ENCODE peak calls at places on chromosomes 3 and 15, in five cellular contexts. U is MM.1S, F is GM23248, N is neural progenitor cell, T is HCT116. L is an unnamed sample.

GRCh38 chr15:60731583-60732130 is 252.7 kb upstream of the ICE2 start:
- DNase-seq in N (no peak), T (no peak), U (no peak), F (no peak), L (no peak)

GRCh38 chr15:57109005-57109404 is 190.6 kb downstream of the TCF12 start:
- DNase-seq in N (no peak), U (no peak), F (no peak), T (no peak), L (peak)

GRCh38 chr3:58234516-58234931 is 3.1 kb upstream of the ABHD6 start:
- DNase-seq in U (no peak), N (no peak), T (no peak), F (peak), L (no peak)

GRCh38 chr3:31472479-31473390 is 60.0 kb upstream of the STT3B start:
- DNase-seq in U (no peak), N (no peak), F (peak), T (no peak), L (no peak)

GRCh38 chr15:51802593-51802992 is 26.9 kb upstream of the TMOD3 start:
- DNase-seq in F (no peak), U (no peak), N (no peak), T (no peak), L (no peak)

GRCh38 chr3:46557814-46558183 is 8.3 kb downstream of the LRRC2 start:
- DNase-seq in N (no peak), F (no peak), U (peak), T (no peak), L (peak)

GRCh38 chr3:152151216-152151874 is 117.4 kb upstream of the MBNL1 start:
- DNase-seq in T (no peak), U (no peak), F (peak), N (no peak), L (no peak)

GRCh38 chr3:42961633-42962032 is 17.5 kb upstream of the GASK1A start:
- DNase-seq in U (peak), F (peak), T (peak), N (peak), L (peak)

GRCh38 chr15:73233623-73234022 is 135.1 kb downstream of the HCN4 start:
- DNase-seq in N (no peak), F (peak), T (no peak), U (no peak), L (no peak)

GRCh38 chr3:179299999-179300613 is 22.7 kb upstream of the ZNF639 start:
- DNase-seq in F (no peak), T (no peak), U (no peak), N (no peak), L (no peak)

GRCh38 chr15:62486041-62486440 is 321.0 kb upstream of the C2CD4B start:
- DNase-seq in U (no peak), F (peak), N (no peak), T (no peak), L (no peak)

GRCh38 chr15:77819841-77820728 is 187.4 kb upstream of the LINGO1 start:
- DNase-seq in T (peak), U (peak), N (peak), F (peak), L (no peak)

GRCh38 chr3:48202691-48203090 is 14.5 kb upstream of the CDC25A start:
- DNase-seq in N (no peak), T (no peak), F (no peak), U (no peak), L (no peak)

GRCh38 chr15:31278544-31279220 is 48.0 kb upstream of the KLF13 start:
- DNase-seq in F (no peak), T (no peak), N (no peak), U (no peak), L (no peak)

GRCh38 chr3:165233521-165234195 is 37.5 kb upstream of the SLITRK3 start:
- DNase-seq in F (no peak), U (no peak), T (no peak), N (peak), L (no peak)

GRCh38 chr3:30477149-30477921 is 129.1 kb upstream of the TGFBR2 start:
- DNase-seq in N (no peak), F (no peak), T (no peak), U (no peak), L (no peak)

GRCh38 chr3:119665954-119666559 is 5.7 kb upstream of the POPDC2 start:
- DNase-seq in F (no peak), N (no peak), U (no peak), T (no peak), L (no peak)

GRCh38 chr3:141360888-141361598 is 7.3 kb upstream of the ZBTB38 start:
- DNase-seq in F (peak), N (peak), T (peak), U (peak), L (peak)

GRCh38 chr3:159922861-159923312 is 65.7 kb upstream of the IL12A start:
- DNase-seq in N (no peak), T (no peak), U (no peak), F (no peak), L (peak)
- TF ChIP-seq EZH2phosphoT487 in N (no peak), T (no peak), U (no peak), F (no peak), L (no peak)

DNA sequence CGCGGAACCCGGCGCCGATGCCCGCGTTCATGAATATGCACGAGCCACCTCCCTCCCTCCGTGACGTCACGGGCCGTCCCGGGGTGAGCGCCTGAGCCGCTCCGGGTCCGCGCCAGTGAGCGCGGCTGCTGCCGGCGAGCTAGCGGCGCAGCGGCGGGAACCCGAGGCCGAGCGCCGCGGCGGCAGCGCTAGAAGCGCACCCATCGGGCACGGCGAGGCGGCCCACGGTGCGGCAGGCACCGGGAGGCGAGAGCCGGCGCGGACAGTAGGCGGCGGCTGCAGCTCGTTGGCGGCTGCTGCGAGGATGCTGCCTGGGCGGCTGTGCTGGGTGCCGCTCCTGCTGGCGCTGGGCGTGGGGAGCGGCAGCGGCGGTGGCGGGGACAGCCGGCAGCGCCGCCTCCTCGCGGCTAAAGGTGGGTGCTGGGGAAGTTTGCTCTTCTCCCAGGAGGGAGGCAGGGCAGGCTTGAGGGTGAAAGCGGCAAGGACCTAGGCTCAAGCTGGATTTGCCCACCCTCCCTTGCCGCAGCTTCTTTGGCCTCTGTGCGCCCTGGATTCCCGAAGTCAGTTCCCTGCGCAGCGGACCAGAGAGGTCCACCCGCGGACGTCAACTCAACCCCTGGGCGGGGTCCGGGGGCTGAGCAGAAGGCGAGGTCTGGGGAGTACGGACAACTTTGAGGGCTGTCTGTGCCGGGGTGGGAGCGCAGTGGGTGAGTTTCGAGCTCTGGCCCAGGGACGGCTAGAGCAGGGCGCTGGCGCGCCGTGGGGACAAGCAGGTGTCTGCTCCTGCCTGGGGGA is at the start of gene CLSTN2:
- DNase-seq in F (peak), N (peak), U (peak), T (no peak), L (no peak)
- H3K4me2 ChIP-seq in F (peak), N (peak), U (peak), T (no peak), L (no peak)

DNA sequence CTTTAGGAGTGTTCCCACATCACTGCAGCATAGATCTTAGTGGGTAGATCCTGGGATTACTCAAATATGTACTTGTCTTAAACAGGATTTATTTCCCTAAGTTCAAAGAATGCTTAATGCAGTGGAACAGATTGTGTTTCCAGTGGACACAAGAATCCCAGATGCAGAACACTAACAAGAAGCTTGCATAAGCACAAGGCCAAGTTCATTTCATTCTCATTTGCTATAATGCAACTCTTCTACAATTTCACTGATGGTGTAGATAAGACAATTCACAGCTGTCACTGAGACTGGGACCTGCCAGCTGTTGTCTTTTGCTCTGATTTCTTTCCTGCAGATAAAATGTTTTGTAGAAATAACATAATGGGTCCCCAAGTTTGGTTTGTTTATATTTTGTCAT is 225.6 kb downstream of the NFKBIZ start:
- DNase-seq in N (no peak), T (no peak), U (no peak), F (no peak), L (no peak)
- TF ChIP-seq EZH2phosphoT487 in N (no peak), T (no peak), U (no peak), F (no peak), L (no peak)

DNA sequence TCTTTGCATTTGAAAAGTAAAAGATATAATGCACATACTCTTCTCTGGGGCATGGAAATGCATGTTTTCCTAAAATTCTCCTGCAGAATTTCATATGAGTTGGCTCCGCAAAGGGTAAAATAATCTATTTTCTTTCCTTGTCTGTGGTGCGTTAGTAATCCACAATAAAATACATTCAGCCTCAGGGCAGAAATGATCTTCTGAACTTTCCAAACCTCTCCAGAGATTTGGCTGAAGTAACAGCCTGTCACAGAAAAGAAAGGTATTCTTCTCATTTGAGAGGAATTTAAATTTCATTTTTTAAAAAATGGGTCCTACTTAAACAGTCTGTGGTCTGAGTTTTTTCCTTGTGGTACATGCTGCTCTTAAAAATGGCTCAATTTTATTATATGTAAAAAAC is 182.7 kb upstream of the DCBLD2 start:
- DNase-seq in T (no peak), F (no peak), N (no peak), U (no peak), L (no peak)
- H3K4me2 ChIP-seq in T (no peak), F (no peak), N (no peak), U (no peak), L (no peak)

DNA sequence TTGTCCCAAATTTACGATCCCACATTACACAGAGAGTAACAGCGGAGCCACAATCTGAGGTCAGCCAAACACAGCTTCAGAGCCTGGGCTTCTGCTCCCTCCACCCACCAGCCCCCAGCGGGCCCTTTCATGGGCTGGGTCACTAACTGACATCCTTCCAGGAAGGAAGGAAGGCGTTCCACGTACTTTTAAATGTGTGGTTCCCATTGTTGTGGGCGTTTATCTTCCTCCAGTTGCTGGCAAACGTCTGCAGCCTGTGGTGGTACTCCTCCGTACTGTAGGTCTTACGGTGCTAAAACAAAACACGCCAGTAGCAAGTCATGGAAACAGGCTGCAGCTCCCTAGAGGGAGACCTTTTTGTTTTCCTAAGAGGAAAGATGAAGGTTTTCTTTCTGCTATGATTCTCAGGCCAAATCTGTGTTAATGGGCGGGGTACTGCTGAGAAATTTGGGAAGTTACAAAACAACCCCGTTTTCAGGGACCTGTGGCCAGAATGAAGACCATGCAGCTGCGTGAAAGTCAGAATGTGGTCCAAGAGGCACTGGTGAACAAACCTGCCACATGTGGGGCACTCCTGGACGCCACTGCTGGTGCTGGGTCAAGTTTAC is 7.6 kb downstream of the CTSH start:
- DNase-seq in T (no peak), F (no peak), N (no peak), U (no peak), L (no peak)
- TF ChIP-seq EZH2phosphoT487 in T (no peak), F (no peak), N (no peak), U (no peak), L (no peak)

GRCh38 chr3:12025584-12025983 is 21.4 kb downstream of the SYN2 start:
- DNase-seq in T (no peak), N (no peak), F (no peak), U (no peak), L (no peak)
- H3K4me2 ChIP-seq in T (no peak), N (peak), F (no peak), U (no peak), L (no peak)

L was measured in OCI-LY7.